ENCODE peak calls at places on chromosomes 3 and 15, in nine cellular contexts. H is ovary; O is CD8-positive, alpha-beta memory T cell; Y is dorsolateral prefrontal cortex; I is upper lobe of right lung; W is body of pancreas; F is neural progenitor cell; P is WERI-Rb-1; B is hepatocyte. M is an unnamed sample.
A peak's percentile ranks its signal among the peaks of the same experiment; 100 is the strongest.

GRCh38 chr15:80514071-80514780 is 110.0 kb downstream of the ARNT2 start:
- DNase-seq in Y (no peak), O (no peak), H (no peak), I (no peak), W (no peak), B (no peak), P (no peak), F (no peak), M (no peak)

GRCh38 chr15:81292516-81293001 is 31.4 kb downstream of the STARD5 start:
- DNase-seq in O (peak; percentile 39), Y (no peak), I (no peak), F (no peak), H (no peak), P (no peak), W (no peak), B (no peak), M (peak; percentile 31)

GRCh38 chr3:190566043-190566933 is 52.4 kb downstream of the IL1RAP start:
- DNase-seq in O (no peak), F (no peak), I (peak; percentile 86), P (peak; percentile 76), B (peak; percentile 93), Y (no peak), W (peak; percentile 85), H (peak; percentile 38), M (no peak)

GRCh38 chr15:78712797-78713515 is 71.9 kb upstream of the CHRNB4 start:
- DNase-seq in O (no peak), Y (no peak), P (no peak), H (no peak), B (no peak), W (no peak), I (no peak), F (no peak), M (no peak)

GRCh38 chr15:58295637-58296036 is 136.2 kb upstream of the LIPC start:
- DNase-seq in B (no peak), W (no peak), H (no peak), P (no peak), I (no peak), F (no peak), O (no peak), Y (no peak), M (no peak)

GRCh38 chr15:74620636-74621545 is 5.3 kb downstream of the CLK3 start:
- DNase-seq in I (peak; percentile 76), W (peak; percentile 71), P (peak; percentile 80), F (peak; percentile 84), Y (peak; percentile 77), H (peak; percentile 51), B (peak; percentile 71), O (peak; percentile 59), M (peak; percentile 54)

GRCh38 chr3:13277130-13277783 is 142.9 kb downstream of the NUP210 start:
- DNase-seq in Y (no peak), O (no peak), B (no peak), H (no peak), P (no peak), W (no peak), F (no peak), I (peak; percentile 41), M (no peak)

GRCh38 chr3:105130911-105131310 is 235.8 kb upstream of the ALCAM start:
- DNase-seq in W (no peak), B (no peak), Y (no peak), F (no peak), I (no peak), O (no peak), H (no peak), P (no peak), M (no peak)

GRCh38 chr15:36977620-36978610 is 122.4 kb downstream of the MEIS2 start:
- DNase-seq in B (no peak), P (no peak), Y (no peak), F (peak; percentile 35), W (no peak), O (no peak), H (no peak), I (no peak), M (no peak)

GRCh38 chr3:183301937-183302580 is 49.0 kb downstream of the B3GNT5 start:
- DNase-seq in O (no peak), I (no peak), Y (no peak), H (no peak), P (no peak), W (no peak), F (no peak), B (no peak), M (no peak)

GRCh38 chr3:138400651-138401070 is 33.8 kb upstream of the ESYT3 start:
- DNase-seq in F (no peak), O (no peak), Y (no peak), B (no peak), H (no peak), I (no peak), P (no peak), W (no peak), M (no peak)

GRCh38 chr3:58222161-58222724 is 11.5 kb upstream of the DNASE1L3 start:
- DNase-seq in Y (no peak), O (no peak), P (no peak), H (no peak), B (peak; percentile 37), I (no peak), W (no peak), F (no peak), M (no peak)

GRCh38 chr15:56832125-56832524 is 86.3 kb upstream of the TCF12 start:
- DNase-seq in I (no peak), W (peak; percentile 92), B (peak; percentile 10), F (no peak), P (no peak), Y (peak; percentile 62), O (no peak), H (no peak), M (no peak)

GRCh38 chr3:48215466-48215865 is 7.8 kb upstream of the CAMP start:
- DNase-seq in H (no peak), P (no peak), O (no peak), W (peak; percentile 37), Y (no peak), F (no peak), B (peak; percentile 40), I (peak; percentile 66), M (no peak)

GRCh38 chr3:187315872-187316271 is 24.3 kb upstream of the MASP1 start:
- DNase-seq in O (no peak), F (no peak), P (no peak), I (no peak), B (no peak), W (no peak), Y (no peak), H (no peak), M (no peak)

GRCh38 chr3:47057212-47057671 is 77.8 kb downstream of the NBEAL2 start:
- DNase-seq in B (no peak), W (no peak), H (no peak), Y (no peak), I (no peak), F (no peak), P (no peak), O (peak; percentile 22), M (peak; percentile 33)

DNA sequence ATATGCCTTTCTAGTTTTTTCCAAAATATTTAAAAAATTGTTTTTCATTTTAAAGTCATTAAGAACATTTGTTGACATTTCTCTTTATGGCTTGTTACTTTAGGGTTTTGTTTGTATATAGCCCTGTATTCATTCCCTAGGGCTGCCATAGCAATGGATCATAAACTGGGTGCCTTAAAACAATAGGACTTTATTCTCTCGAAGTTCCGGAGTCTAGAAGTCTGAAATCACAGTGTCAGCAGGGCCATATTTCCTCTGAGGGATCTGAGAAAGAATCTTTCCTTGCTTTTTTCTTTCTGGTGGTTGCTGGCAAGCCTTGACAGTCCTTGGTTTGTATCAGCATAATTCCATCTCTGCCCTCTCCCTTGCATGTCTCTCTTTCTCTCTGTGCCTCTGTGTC is 63.4 kb upstream of the CADPS start:
- DNase-seq in I (no peak), W (no peak), P (no peak), F (no peak), O (no peak), B (no peak), Y (no peak), H (no peak), M (no peak)
- H3K27ac ChIP-seq in I (no peak overlapping the region), W (no peak overlapping the region), P (no peak overlapping the region), F (no peak overlapping the region), O (no peak overlapping the region), B (peak overlapping the region; percentile 39), Y (no peak overlapping the region), H (no peak overlapping the region), M (no peak overlapping the region)

DNA sequence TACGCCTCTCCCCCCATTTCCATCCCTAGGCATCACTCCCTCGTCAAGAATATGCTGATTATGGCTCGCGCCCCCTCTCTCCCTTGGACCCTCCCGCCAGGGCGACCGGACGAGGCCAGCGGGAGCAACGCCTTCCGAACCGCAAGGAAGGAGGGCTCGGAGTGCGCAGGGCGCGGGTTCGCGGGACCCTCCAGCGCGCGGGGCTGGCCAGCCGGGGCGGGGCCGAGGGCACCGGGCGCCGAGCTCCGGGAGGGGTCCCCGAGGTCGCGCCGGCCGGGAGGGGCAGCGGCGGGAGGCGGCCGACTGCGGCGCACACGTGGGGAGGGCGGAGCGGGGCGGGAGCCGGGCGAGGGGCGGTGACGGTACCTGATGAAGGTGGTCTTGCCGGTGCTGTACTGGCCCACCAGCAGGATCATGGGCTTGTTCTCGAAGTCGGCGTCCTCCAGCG is 440 bp downstream of the EHD4 start:
- DNase-seq in B (peak; percentile 67), O (peak; percentile 50), I (no peak), H (peak; percentile 61), W (no peak), P (peak; percentile 28), Y (peak; percentile 49), F (peak; percentile 69), M (no peak)
- H3K4me3 ChIP-seq in B (peak overlapping the region; percentile 49), O (peak overlapping the region; percentile 90), I (peak overlapping the region; percentile 86), H (peak overlapping the region; percentile 97), W (peak overlapping the region; percentile 63), P (peak overlapping the region; percentile 71), Y (peak overlapping the region; percentile 89), F (peak overlapping the region; percentile 64), M (peak overlapping the region; percentile 83)

GRCh38 chr3:16467368-16467767 is 46.1 kb downstream of the RFTN1 start:
- DNase-seq in W (no peak), O (peak; percentile 10), P (no peak), I (no peak), H (no peak), B (no peak), F (no peak), Y (no peak), M (no peak)
- H3K27ac ChIP-seq in W (no peak overlapping the region), O (no peak overlapping the region), P (no peak overlapping the region), I (no peak overlapping the region), H (no peak overlapping the region), B (no peak overlapping the region), F (no peak overlapping the region), Y (no peak overlapping the region), M (no peak overlapping the region)

GRCh38 chr3:147372525-147373027 is 33.8 kb downstream of the ZIC4 start:
- DNase-seq in Y (no peak), O (no peak), W (no peak), B (no peak), H (no peak), I (no peak), P (no peak), F (no peak), M (no peak)

GRCh38 chr3:147370316-147370715 is 36.0 kb downstream of the ZIC4 start:
- DNase-seq in P (no peak), H (no peak), O (no peak), W (no peak), F (no peak), I (no peak), B (no peak), Y (no peak), M (no peak)

GRCh38 chr3:147369671-147370123 is 36.6 kb downstream of the ZIC4 start:
- DNase-seq in Y (no peak), P (no peak), F (peak; percentile 74), O (no peak), B (no peak), W (no peak), H (no peak), I (no peak), M (no peak)

GRCh38 chr3:147371771-147372340 is 34.5 kb downstream of the ZIC4 start:
- DNase-seq in B (no peak), F (no peak), H (no peak), W (no peak), Y (no peak), P (no peak), O (no peak), I (no peak), M (no peak)

GRCh38 chr3:147371141-147371540 is 35.2 kb downstream of the ZIC4 start:
- DNase-seq in H (no peak), Y (no peak), F (no peak), O (no peak), I (no peak), P (no peak), B (no peak), W (no peak), M (no peak)
- H3K4me3 ChIP-seq in H (no peak overlapping the region), Y (no peak overlapping the region), F (no peak overlapping the region), O (no peak overlapping the region), I (no peak overlapping the region), P (no peak overlapping the region), B (no peak overlapping the region), W (no peak overlapping the region), M (no peak overlapping the region)